ENCODE peak calls at places on chromosomes 4 and X, in four cellular contexts. L is epithelial cell of esophagus, H is left lung, Z is suprapubic skin. N is an unnamed sample.

GRCh38 chr4:8433181-8433580 is 7.3 kb downstream of the ACOX3 start:
- DNase-seq in L (no peak), H (no peak), Z (no peak), N (no peak)

GRCh38 chr4:119118397-119118796 is 17.2 kb upstream of the MYOZ2 start:
- DNase-seq in L (peak), H (no peak), Z (no peak), N (no peak)

GRCh38 chrX:11386812-11387211 is 93.6 kb downstream of the AMELX start:
- DNase-seq in L (no peak), H (no peak), Z (no peak), N (no peak)

GRCh38 chr4:3363411-3364141 is 70.8 kb downstream of the RGS12 start:
- DNase-seq in L (no peak), H (no peak), Z (peak), N (no peak)

GRCh38 chrX:39335447-39336235 is 534.4 kb downstream of the MID1IP1 start:
- DNase-seq in L (no peak), H (no peak), Z (no peak), N (no peak)

GRCh38 chr4:168830777-168831512 is 179.1 kb downstream of the CBR4 start:
- DNase-seq in L (no peak), H (no peak), Z (no peak), N (no peak)

GRCh38 chr4:16579866-16580265 is 318.6 kb downstream of the LDB2 start:
- DNase-seq in L (no peak), H (no peak), Z (no peak), N (no peak)

GRCh38 chrX:141989134-141989533 is 85.4 kb downstream of the MAGEC1 start:
- DNase-seq in L (no peak), H (no peak), Z (no peak), N (no peak)

GRCh38 chrX:22389544-22390243 is 117.0 kb downstream of the CBLL2 start:
- DNase-seq in L (peak), H (no peak), Z (no peak), N (no peak)

GRCh38 chr4:56426273-56426672 is 9.1 kb downstream of the PPAT start:
- DNase-seq in L (no peak), H (no peak), Z (no peak), N (no peak)

GRCh38 chrX:39974228-39974627 is 123.5 kb downstream of the BCOR start:
- DNase-seq in L (no peak), H (no peak), Z (no peak), N (no peak)

GRCh38 chrX:47218920-47219815 is 687 bp downstream of the CDK16 start:
- DNase-seq in L (no peak), H (peak), Z (no peak), N (no peak)

GRCh38 chr4:129377131-129377845 is 281.3 kb downstream of the C4orf33 start:
- DNase-seq in L (peak), H (no peak), Z (no peak), N (no peak)

GRCh38 chr4:72538006-72538405 is 31.0 kb downstream of the ADAMTS3 start:
- DNase-seq in L (no peak), H (no peak), Z (no peak), N (no peak)

GRCh38 chrX:150465326-150465725 is 102.2 kb downstream of the MAMLD1 start:
- DNase-seq in L (no peak), H (no peak), Z (no peak), N (peak)

GRCh38 chrX:136055651-136056221 is 70.5 kb downstream of the SLC9A6 start:
- DNase-seq in L (peak), H (no peak), Z (no peak), N (no peak)

GRCh38 chrX:117969337-117969736 is 147.3 kb downstream of the KLHL13 start:
- DNase-seq in L (no peak), H (no peak), Z (no peak), N (no peak)

GRCh38 chr4:171676555-171677215 is 136.5 kb upstream of the GALNTL6 start:
- DNase-seq in L (peak), H (no peak), Z (no peak), N (no peak)

GRCh38 chr4:73661646-73662119 is 41.4 kb upstream of the RASSF6 start:
- DNase-seq in L (peak), H (no peak), Z (no peak), N (no peak)

GRCh38 chr4:6942238-6942800 is 32.7 kb downstream of the TBC1D14 start:
- DNase-seq in L (peak), H (no peak), Z (no peak), N (no peak)

GRCh38 chrX:30653415-30654131 is at the start of gene GK:
- DNase-seq in L (no peak), H (peak), Z (no peak), N (no peak)

GRCh38 chrX:49064735-49065134 is 5.9 kb downstream of the CCDC120 start:
- DNase-seq in L (no peak), H (no peak), Z (no peak), N (no peak)

GRCh38 chrX:111402378-111402777 is 9.6 kb downstream of the DCX start:
- DNase-seq in L (no peak), H (no peak), Z (no peak), N (no peak)

GRCh38 chr4:15695240-15695699 is 7.6 kb upstream of the BST1 start:
- DNase-seq in L (peak), H (no peak), Z (no peak), N (no peak)

GRCh38 chr4:164876680-164877324 is at the start of gene APELA:
- DNase-seq in L (no peak), H (no peak), Z (no peak), N (no peak)
- H3K4me3 ChIP-seq in L (no peak), H (no peak), Z (no peak), N (no peak)

GRCh38 chr4:151045907-151046306 is 30.8 kb upstream of the LRBA start:
- DNase-seq in L (peak), H (no peak), Z (no peak), N (no peak)
- TF ChIP-seq CTCF in L (no peak), H (no peak), Z (no peak), N (no peak)

DNA sequence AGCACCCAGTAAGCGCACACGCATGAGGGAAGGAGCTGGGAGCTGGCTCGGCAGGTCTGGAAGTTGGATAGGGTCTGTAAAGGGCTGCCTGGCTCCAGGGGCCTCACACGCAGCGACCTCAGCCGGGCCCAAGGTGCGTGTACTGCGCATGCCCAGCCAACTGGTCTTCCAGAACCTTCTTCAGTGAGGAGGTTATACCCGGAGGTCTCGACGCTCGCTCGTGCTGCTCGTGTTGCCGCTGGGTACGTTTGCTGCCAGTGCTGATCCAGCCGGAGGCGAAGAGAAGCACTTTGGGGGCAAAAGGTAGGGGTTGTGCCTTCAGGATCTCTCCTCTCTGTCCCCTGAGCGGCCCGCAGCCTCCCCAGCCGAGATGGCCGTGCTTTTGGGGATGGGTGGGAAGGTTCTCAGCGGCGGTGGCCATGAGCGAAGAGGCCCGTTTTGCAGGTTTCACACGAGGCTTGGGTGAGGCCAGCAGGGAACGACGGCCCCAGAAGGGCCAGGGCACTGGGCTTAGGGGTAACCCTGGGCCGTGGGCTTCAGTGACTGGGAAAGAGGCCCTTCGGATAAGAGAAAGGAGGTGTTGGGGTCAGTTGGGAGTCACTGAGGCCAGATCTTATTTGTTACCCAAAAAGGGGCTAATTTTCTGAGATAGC is 3.8 kb upstream of the CXCL9 start:
- DNase-seq in L (no peak), H (no peak), Z (no peak), N (no peak)
- H3K4me3 ChIP-seq in L (no peak), H (no peak), Z (peak), N (no peak)

GRCh38 chr4:100369871-100370270 is 148.0 kb downstream of the EMCN start:
- DNase-seq in L (no peak), H (no peak), Z (no peak), N (no peak)

GRCh38 chr4:100367451-100367850 is 150.4 kb downstream of the EMCN start:
- DNase-seq in L (no peak), H (no peak), Z (no peak), N (no peak)

GRCh38 chr4:100372432-100372831 is 145.4 kb downstream of the EMCN start:
- DNase-seq in L (peak), H (no peak), Z (no peak), N (no peak)
- TF ChIP-seq CTCF in L (peak), H (no peak), Z (peak), N (no peak)

GRCh38 chr4:40194602-40195161 is 2.1 kb upstream of the RHOH start:
- DNase-seq in L (no peak), H (no peak), Z (no peak), N (no peak)

GRCh38 chr4:40197879-40198689 is 1.3 kb downstream of the RHOH start:
- DNase-seq in L (no peak), H (no peak), Z (no peak), N (no peak)

GRCh38 chr4:40196724-40197281 is at the start of gene RHOH:
- DNase-seq in L (no peak), H (no peak), Z (no peak), N (no peak)

GRCh38 chr4:40195182-40196177 is 1.4 kb upstream of the RHOH start:
- DNase-seq in L (no peak), H (no peak), Z (no peak), N (no peak)

GRCh38 chr4:40196260-40196659 is 571 bp upstream of the RHOH start:
- DNase-seq in L (no peak), H (no peak), Z (no peak), N (no peak)
- H3K4me3 ChIP-seq in L (no peak), H (no peak), Z (no peak), N (no peak)

N was measured in dorsolateral prefrontal cortex.